ENCODE peak calls at places on chromosomes 12 and 14, in ten cellular contexts. C, L, Q, O, G, B, U, X, M and H are unnamed samples.

GRCh38 chr12:92596388-92596787 is 106.4 kb upstream of the PLEKHG7 start:
- DNase-seq in C (peak; percentile 57), L (no peak), Q (peak; percentile 54), O (no peak), G (no peak), B (no peak), U (peak; percentile 55), X (no peak), M (no peak), H (peak; percentile 73)

GRCh38 chr14:104826858-104827172 is 25.9 kb downstream of the ZBTB42 start:
- DNase-seq in C (no peak), L (no peak), Q (no peak), O (no peak), G (no peak), B (no peak), U (no peak), X (no peak), M (no peak), H (no peak)

GRCh38 chr14:104697892-104698583 is 8.6 kb downstream of the INF2 start:
- DNase-seq in C (no peak), L (no peak), Q (no peak), O (no peak), G (no peak), B (no peak), U (peak; percentile 36), X (no peak), M (no peak), H (no peak)

GRCh38 chr14:40909906-40910305 is 696.8 kb upstream of the LRFN5 start:
- DNase-seq in C (no peak), L (no peak), Q (no peak), O (no peak), G (no peak), B (no peak), U (no peak), X (no peak), M (no peak), H (no peak)

GRCh38 chr12:19093218-19093617 is 36.3 kb upstream of the PLEKHA5 start:
- DNase-seq in C (no peak), L (no peak), Q (peak; percentile 58), O (no peak), G (no peak), B (no peak), U (peak; percentile 7), X (no peak), M (no peak), H (no peak)

GRCh38 chr14:65320661-65321308 is 91.7 kb upstream of the FUT8 start:
- DNase-seq in C (no peak), L (no peak), Q (no peak), O (no peak), G (no peak), B (no peak), U (no peak), X (no peak), M (no peak), H (no peak)

GRCh38 chr14:66638688-66639087 is 130.7 kb downstream of the GPHN start:
- DNase-seq in C (peak; percentile 75), L (no peak), Q (peak; percentile 53), O (peak; percentile 8), G (no peak), B (no peak), U (peak; percentile 29), X (no peak), M (no peak), H (peak; percentile 72)

GRCh38 chr12:28941248-28941647 is 207.8 kb upstream of the FAR2 start:
- DNase-seq in C (no peak), L (no peak), Q (peak; percentile 38), O (no peak), G (no peak), B (no peak), U (no peak), X (no peak), M (no peak), H (no peak)

GRCh38 chr12:93865751-93866150 is 188.6 kb downstream of the CRADD start:
- DNase-seq in C (no peak), L (no peak), Q (no peak), O (no peak), G (no peak), B (no peak), U (no peak), X (no peak), M (no peak), H (no peak)

GRCh38 chr14:75793806-75794205 is 132.8 kb downstream of the TTLL5 start:
- DNase-seq in C (no peak), L (no peak), Q (no peak), O (no peak), G (no peak), B (no peak), U (peak; percentile 68), X (no peak), M (no peak), H (peak; percentile 42)

GRCh38 chr12:124921200-124922008 is 7.0 kb upstream of the UBC start:
- DNase-seq in C (no peak), L (peak; percentile 65), Q (peak; percentile 41), O (peak; percentile 82), G (no peak), B (peak; percentile 96), U (peak; percentile 71), X (peak; percentile 46), M (peak; percentile 58), H (peak; percentile 68)

GRCh38 chr12:124925117-124925516 is 10.7 kb upstream of the UBC start:
- DNase-seq in C (no peak), L (no peak), Q (no peak), O (no peak), G (no peak), B (no peak), U (no peak), X (no peak), M (no peak), H (no peak)

GRCh38 chr12:124927325-124928094 is 13.1 kb upstream of the UBC start:
- DNase-seq in C (peak; percentile 92), L (peak; percentile 94), Q (peak; percentile 57), O (peak; percentile 94), G (peak; percentile 94), B (peak; percentile 74), U (peak; percentile 87), X (peak; percentile 89), M (peak; percentile 86), H (peak; percentile 83)

GRCh38 chr12:124920353-124920935 is 6.0 kb upstream of the UBC start:
- DNase-seq in C (no peak), L (no peak), Q (no peak), O (no peak), G (no peak), B (no peak), U (no peak), X (no peak), M (no peak), H (no peak)

GRCh38 chr12:124923906-124924734 is 9.7 kb upstream of the UBC start:
- DNase-seq in C (no peak), L (no peak), Q (peak; percentile 66), O (no peak), G (no peak), B (no peak), U (peak; percentile 61), X (no peak), M (no peak), H (peak; percentile 84)
- H3K4me3 ChIP-seq in C (peak overlapping the region; percentile 9), L (no peak overlapping the region), Q (peak overlapping the region; percentile 3), O (no peak overlapping the region), G (no peak overlapping the region), B (no peak overlapping the region), U (no peak overlapping the region), X (no peak overlapping the region), M (no peak overlapping the region), H (no peak overlapping the region)

GRCh38 chr14:20934148-20934762 is 21.0 kb upstream of the RNASE2 start:
- DNase-seq in C (peak; percentile 23), L (no peak), Q (no peak), O (peak; percentile 73), G (no peak), B (peak; percentile 5), U (peak; percentile 18), X (no peak), M (peak; percentile 39), H (peak; percentile 28)
- TF ChIP-seq CTCF in C (peak; percentile 56), L (no peak), Q (peak; percentile 11), O (peak; percentile 93), G (no peak), B (peak; percentile 80), U (peak; percentile 66), X (no peak), M (peak; percentile 79), H (peak; percentile 54)

GRCh38 chr12:49961111-49961922 is at the start of gene AQP5:
- DNase-seq in C (peak; percentile 89), L (no peak), Q (no peak), O (no peak), G (no peak), B (no peak), U (no peak), X (no peak), M (no peak), H (no peak)
- H3K4me3 ChIP-seq in C (peak within 1 kb of the TSS; percentile 33), L (no peak within 1 kb of the TSS), Q (peak within 1 kb of the TSS; percentile 5), O (peak within 1 kb of the TSS; percentile 15), G (no peak within 1 kb of the TSS), B (no peak within 1 kb of the TSS), U (peak within 1 kb of the TSS; percentile 18), X (no peak within 1 kb of the TSS), M (no peak within 1 kb of the TSS), H (no peak within 1 kb of the TSS)

GRCh38 chr14:29166507-29166906 is 399.9 kb downstream of the FOXG1 start:
- DNase-seq in C (no peak), L (no peak), Q (no peak), O (no peak), G (no peak), B (no peak), U (no peak), X (no peak), M (no peak), H (no peak)
- TF ChIP-seq CTCF in C (no peak), L (no peak), Q (no peak), O (no peak), G (no peak), B (no peak), U (no peak), X (no peak), M (peak; percentile 27), H (no peak)

DNA sequence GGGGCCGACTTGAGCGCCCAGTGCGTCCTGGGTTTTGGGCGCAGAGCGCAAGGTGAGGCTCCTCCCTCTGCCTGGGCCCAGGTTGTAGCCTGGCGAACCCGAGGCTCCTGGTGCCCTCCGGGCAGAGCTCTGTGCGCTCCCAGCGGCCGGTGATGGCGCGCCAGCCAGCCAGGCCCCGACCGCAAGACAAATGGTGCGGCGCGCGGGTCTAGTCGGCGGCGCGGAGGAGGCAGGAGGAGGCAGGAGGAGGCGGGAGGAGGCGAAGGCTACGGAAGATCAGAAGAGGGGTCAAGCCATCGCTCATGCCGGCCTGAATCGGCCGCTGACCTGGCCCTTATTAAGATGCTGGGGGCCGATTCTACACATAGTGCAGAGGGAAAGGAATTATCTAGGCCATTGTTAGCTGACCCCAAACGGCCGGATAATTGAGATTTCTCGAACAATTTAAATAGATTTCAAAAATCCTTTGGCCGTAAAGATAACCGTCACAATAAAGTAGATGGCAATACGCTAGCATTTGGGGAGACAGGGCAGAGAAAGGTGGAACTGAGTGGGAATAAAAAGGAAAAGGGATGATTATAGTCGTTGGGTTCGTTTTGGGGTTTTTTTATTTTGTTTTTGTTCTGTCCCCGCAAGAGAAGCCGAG is 2.8 kb downstream of the TBX5 start:
- DNase-seq in C (peak; percentile 75), L (no peak), Q (no peak), O (no peak), G (no peak), B (no peak), U (peak; percentile 63), X (no peak), M (no peak), H (peak; percentile 64)
- H3K4me3 ChIP-seq in C (no peak overlapping the region), L (no peak overlapping the region), Q (no peak overlapping the region), O (no peak overlapping the region), G (no peak overlapping the region), B (no peak overlapping the region), U (no peak overlapping the region), X (no peak overlapping the region), M (no peak overlapping the region), H (peak overlapping the region; percentile 65)

GRCh38 chr12:52876371-52876770 is 27.6 kb upstream of the KRT78 start:
- DNase-seq in C (peak; percentile 71), L (peak; percentile 77), Q (no peak), O (no peak), G (peak; percentile 83), B (no peak), U (no peak), X (peak; percentile 93), M (no peak), H (no peak)
- TF ChIP-seq CTCF in C (no peak), L (no peak), Q (no peak), O (no peak), G (no peak), B (no peak), U (no peak), X (no peak), M (no peak), H (no peak)